ENCODE peak calls at places on chromosome 4, in eight cellular contexts. I is lower lobe of right lung; E is neuronal stem cell; O is SW480; V is activated T-helper 1 cell treated with anti-CD3 and anti-CD28 coated beads, Interleukin-12 subunit alpha, Interleukin-12 subunit beta, Interleukin-2, Interleukin-4 antibody, amounts not matched to agents 30 ng/mL and 10 ng/mL and 1 ng/mL, durations not matched to agents 14 hours and 24 hours and 36 hours; B is T1000; Q is renal cortical epithelial cell; P is cortex of kidney. N is an unnamed sample.

GRCh38 chr4:71202703-71203102 is 136.1 kb upstream of the SLC4A4 start:
- DNase-seq in V (no peak), P (no peak), E (no peak), B (no peak), O (no peak), I (no peak), Q (peak), N (no peak)

GRCh38 chr4:7068279-7068842 is 497 bp upstream of the GRPEL1 start:
- DNase-seq in V (no peak), B (no peak), O (no peak), Q (no peak), P (peak), E (no peak), I (no peak), N (no peak)

GRCh38 chr4:2085496-2085901 is 26.4 kb downstream of the NAT8L start:
- DNase-seq in I (no peak), O (no peak), Q (no peak), B (no peak), E (no peak), P (no peak), V (no peak), N (no peak)

GRCh38 chr4:108398326-108398725 is 222.1 kb upstream of the RPL34 start:
- DNase-seq in Q (peak), B (no peak), V (no peak), P (no peak), O (peak), I (no peak), E (no peak), N (no peak)

GRCh38 chr4:8306511-8307021 is 37.0 kb downstream of the HTRA3 start:
- DNase-seq in P (no peak), I (peak), B (no peak), E (no peak), V (no peak), O (no peak), Q (no peak), N (no peak)

GRCh38 chr4:46946914-46947313 is 37.9 kb upstream of the COX7B2 start:
- DNase-seq in B (no peak), V (no peak), P (no peak), I (no peak), Q (no peak), E (no peak), O (no peak), N (no peak)

GRCh38 chr4:54446556-54446955 is 211.2 kb upstream of the KIT start:
- DNase-seq in O (no peak), P (no peak), B (no peak), Q (no peak), I (no peak), V (no peak), E (no peak), N (no peak)

GRCh38 chr4:3660086-3660927 is 105.9 kb upstream of the ADRA2C start:
- DNase-seq in I (no peak), O (no peak), P (no peak), B (no peak), E (peak), V (no peak), Q (no peak), N (no peak)

GRCh38 chr4:80967346-80967745 is 63.2 kb upstream of the BMP3 start:
- DNase-seq in B (no peak), E (no peak), V (no peak), Q (no peak), P (no peak), I (no peak), O (no peak), N (no peak)

GRCh38 chr4:176436500-176436973 is 116.8 kb downstream of the SPCS3 start:
- DNase-seq in I (no peak), E (no peak), O (no peak), B (peak), P (no peak), Q (peak), V (no peak), N (no peak)

N was measured in small intestine.